ENCODE peak calls at places on chromosomes 16 and 17, in nine cellular contexts. B, R, M, F, U, P, T, Q and D are unnamed samples.

GRCh38 chr17:2042355-2042929 is 620 bp downstream of the OVCA2 start:
- DNase-seq in B (no peak), R (no peak), M (no peak), F (no peak), U (peak; percentile 55), P (no peak), T (no peak), Q (no peak), D (no peak)

GRCh38 chr16:26787924-26788323 is 278.8 kb upstream of the C16orf82 start:
- DNase-seq in B (no peak), R (peak; percentile 13), M (no peak), F (no peak), U (no peak), P (no peak), T (no peak), Q (no peak), D (no peak)

GRCh38 chr17:78781339-78782304 is at the start of gene CYTH1:
- DNase-seq in B (peak; percentile 80), R (no peak), M (no peak), F (no peak), U (no peak), P (no peak), T (peak; percentile 85), Q (peak; percentile 77), D (no peak)

GRCh38 chr17:28744104-28744801 is 442 bp downstream of the TRAF4 start:
- DNase-seq in B (peak; percentile 68), R (no peak), M (no peak), F (peak; percentile 50), U (peak; percentile 58), P (no peak), T (no peak), Q (peak; percentile 80), D (no peak)

GRCh38 chr17:35129154-35129972 is 7.9 kb downstream of the FNDC8 start:
- DNase-seq in B (no peak), R (no peak), M (no peak), F (no peak), U (no peak), P (no peak), T (no peak), Q (no peak), D (no peak)

GRCh38 chr16:86802013-86802412 is 223.7 kb downstream of the FOXL1 start:
- DNase-seq in B (no peak), R (no peak), M (no peak), F (no peak), U (no peak), P (no peak), T (no peak), Q (no peak), D (no peak)

GRCh38 chr16:765971-766819 is 5.7 kb downstream of the MSLN start:
- DNase-seq in B (no peak), R (no peak), M (no peak), F (no peak), U (no peak), P (no peak), T (no peak), Q (no peak), D (no peak)

GRCh38 chr17:28057731-28058246 is 15.3 kb downstream of the NLK start:
- DNase-seq in B (no peak), R (no peak), M (no peak), F (no peak), U (no peak), P (no peak), T (no peak), Q (no peak), D (no peak)

GRCh38 chr17:79562117-79562805 is 48.6 kb downstream of the RBFOX3 start:
- DNase-seq in B (no peak), R (no peak), M (no peak), F (no peak), U (no peak), P (no peak), T (no peak), Q (no peak), D (no peak)

GRCh38 chr17:38750312-38751121 is 2.0 kb upstream of the PSMB3 start:
- DNase-seq in B (no peak), R (no peak), M (no peak), F (no peak), U (no peak), P (no peak), T (no peak), Q (no peak), D (no peak)

GRCh38 chr16:28623172-28623711 is 13.4 kb upstream of the SULT1A1 start:
- DNase-seq in B (peak; percentile 58), R (peak; percentile 43), M (no peak), F (no peak), U (no peak), P (peak; percentile 60), T (no peak), Q (peak; percentile 85), D (no peak)

GRCh38 chr16:52680993-52681392 is 134.1 kb upstream of the TOX3 start:
- DNase-seq in B (no peak), R (no peak), M (no peak), F (no peak), U (no peak), P (no peak), T (no peak), Q (no peak), D (no peak)

GRCh38 chr16:65548470-65548869 is 426.6 kb upstream of the CDH11 start:
- DNase-seq in B (no peak), R (no peak), M (no peak), F (no peak), U (no peak), P (no peak), T (no peak), Q (no peak), D (no peak)

GRCh38 chr17:7889166-7889584 is 586 bp downstream of the CHD3 start:
- DNase-seq in B (peak; percentile 99), R (peak; percentile 74), M (peak; percentile 88), F (peak; percentile 98), U (peak; percentile 98), P (no peak), T (peak; percentile 97), Q (peak; percentile 92), D (peak; percentile 96)

GRCh38 chr16:18839555-18839954 is 38.2 kb upstream of the ARL6IP1 start:
- DNase-seq in B (peak; percentile 34), R (no peak), M (no peak), F (peak; percentile 23), U (no peak), P (no peak), T (no peak), Q (no peak), D (no peak)

GRCh38 chr17:31488982-31489294 is 97.5 kb downstream of the RAB11FIP4 start:
- DNase-seq in B (no peak), R (no peak), M (no peak), F (no peak), U (no peak), P (no peak), T (no peak), Q (no peak), D (no peak)

GRCh38 chr16:82750078-82750477 is 123.3 kb downstream of the CDH13 start:
- DNase-seq in B (no peak), R (no peak), M (no peak), F (no peak), U (no peak), P (no peak), T (no peak), Q (no peak), D (no peak)

GRCh38 chr17:9435165-9435564 is 140.5 kb downstream of the STX8 start:
- DNase-seq in B (no peak), R (no peak), M (no peak), F (no peak), U (no peak), P (no peak), T (no peak), Q (no peak), D (no peak)

GRCh38 chr17:38844261-38844757 is 9.2 kb downstream of the RPL23 start:
- DNase-seq in B (peak; percentile 47), R (no peak), M (no peak), F (peak; percentile 46), U (no peak), P (no peak), T (no peak), Q (no peak), D (no peak)

GRCh38 chr17:43211123-43211479 is 574 bp upstream of the TMEM106A start:
- DNase-seq in B (no peak), R (no peak), M (no peak), F (no peak), U (no peak), P (no peak), T (no peak), Q (no peak), D (no peak)

GRCh38 chr17:82007495-82008257 is 15.0 kb downstream of the CENPX start:
- DNase-seq in B (no peak), R (no peak), M (no peak), F (no peak), U (no peak), P (no peak), T (no peak), Q (no peak), D (no peak)
- TF ChIP-seq POLR2A in B (no peak), R (no peak), M (no peak), F (no peak), U (no peak), P (no peak), T (no peak), Q (no peak), D (no peak)

DNA sequence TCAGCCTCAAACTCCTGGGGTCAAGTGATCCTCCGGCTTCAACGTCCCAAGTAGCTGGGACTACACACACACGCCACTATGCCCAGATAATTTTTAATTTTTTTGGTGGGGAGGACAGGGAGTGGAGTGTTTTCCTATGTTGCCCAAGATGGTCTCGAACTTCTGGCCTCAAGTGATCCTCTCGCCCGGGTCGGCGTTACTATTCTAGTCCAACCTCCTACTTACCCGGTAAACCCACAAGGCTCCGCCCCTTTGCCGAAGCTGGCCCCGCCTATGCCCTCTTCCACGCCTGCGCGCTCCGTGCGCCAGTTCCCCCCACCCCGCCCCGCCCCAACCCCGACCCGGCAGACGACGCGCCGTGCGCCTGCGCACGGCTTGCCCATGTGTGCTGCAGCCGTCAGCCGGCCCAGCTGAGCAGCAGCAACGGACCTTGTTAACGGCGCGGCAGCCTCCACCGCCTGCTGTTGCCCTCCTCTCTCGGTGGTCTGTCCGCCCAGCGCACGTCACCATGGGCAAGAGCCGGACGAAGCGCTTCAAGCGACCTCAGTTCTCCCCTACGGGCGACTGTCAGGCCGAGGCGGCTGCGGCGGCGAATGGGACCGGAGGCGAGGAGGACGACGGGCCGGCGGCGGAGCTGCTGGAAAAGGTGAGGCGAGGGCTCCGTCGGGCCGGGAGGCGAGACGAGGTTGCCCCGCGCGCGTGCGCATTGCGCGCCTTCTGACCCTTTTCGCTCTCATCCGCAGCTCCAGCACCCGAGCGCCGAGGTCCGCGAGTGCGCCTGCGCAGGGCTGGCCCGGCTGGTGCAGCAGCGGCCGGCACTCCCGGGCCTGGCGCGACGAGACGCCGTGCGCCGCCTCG is at the start of gene HEATR3:
- DNase-seq in B (peak; percentile 94), R (peak; percentile 87), M (peak; percentile 89), F (peak; percentile 84), U (peak; percentile 93), P (peak; percentile 89), T (peak; percentile 94), Q (peak; percentile 96), D (peak; percentile 96)
- TF ChIP-seq POLR2A in B (peak; percentile 66), R (peak; percentile 70), M (no peak), F (no peak), U (peak; percentile 90), P (peak; percentile 66), T (no peak), Q (peak; percentile 22), D (peak; percentile 94)

GRCh38 chr16:87973721-87974120 is 22.5 kb downstream of the BANP start:
- DNase-seq in B (no peak), R (no peak), M (no peak), F (no peak), U (no peak), P (no peak), T (no peak), Q (no peak), D (no peak)
- TF ChIP-seq POLR2A in B (no peak), R (no peak), M (no peak), F (no peak), U (no peak), P (no peak), T (no peak), Q (no peak), D (no peak)

GRCh38 chr17:58357312-58358297 is 5.6 kb upstream of the SUPT4H1 start:
- DNase-seq in B (no peak), R (no peak), M (no peak), F (no peak), U (no peak), P (no peak), T (no peak), Q (no peak), D (no peak)
- TF ChIP-seq POLR2A in B (no peak), R (no peak), M (no peak), F (no peak), U (no peak), P (no peak), T (no peak), Q (no peak), D (no peak)